ENCODE peak calls at places on chromosome 17, in five cellular contexts. M is breast epithelium, Y is prostate gland, P is gastrocnemius medialis, J is right lobe of liver. N is an unnamed sample.

GRCh38 chr17:35315283-35315682 is 58.1 kb downstream of the SLFN11 start:
- DNase-seq in M (no peak), Y (peak; percentile 83), P (peak; percentile 58), J (no peak), N (no peak)

GRCh38 chr17:81037026-81037782 is 2.3 kb downstream of the BAIAP2 start:
- DNase-seq in M (peak; percentile 92), Y (peak; percentile 90), P (peak; percentile 67), J (peak; percentile 91), N (no peak)

GRCh38 chr17:38451840-38452529 is 23.7 kb downstream of the ARHGAP23 start:
- DNase-seq in M (peak; percentile 37), Y (no peak), P (no peak), J (no peak), N (no peak)

GRCh38 chr17:38881600-38882191 is 11.8 kb downstream of the LASP1 start:
- DNase-seq in M (no peak), Y (no peak), P (no peak), J (no peak), N (peak; percentile 60)

GRCh38 chr17:65554568-65555223 is 6.8 kb downstream of the AXIN2 start:
- DNase-seq in M (no peak), Y (peak; percentile 30), P (peak; percentile 73), J (no peak), N (no peak)

GRCh38 chr17:4492762-4493561 is 5.7 kb upstream of the SPNS2 start:
- DNase-seq in M (no peak), Y (no peak), P (no peak), J (no peak), N (no peak)

GRCh38 chr17:78600181-78600651 is 23.0 kb upstream of the DNAH17 start:
- DNase-seq in M (no peak), Y (no peak), P (no peak), J (peak; percentile 31), N (no peak)

GRCh38 chr17:47813077-47813476 is 8.5 kb downstream of the OSBPL7 start:
- DNase-seq in M (no peak), Y (no peak), P (peak; percentile 4), J (no peak), N (no peak)

GRCh38 chr17:81365148-81365600 is 30.1 kb upstream of the BAHCC1 start:
- DNase-seq in M (peak; percentile 62), Y (peak; percentile 89), P (peak; percentile 62), J (no peak), N (peak; percentile 92)

GRCh38 chr17:79294459-79295071 is 219.9 kb downstream of the ENGASE start:
- DNase-seq in M (peak; percentile 19), Y (peak; percentile 35), P (no peak), J (peak; percentile 70), N (no peak)

GRCh38 chr17:39243155-39243554 is 17.4 kb upstream of the STAC2 start:
- DNase-seq in M (no peak), Y (no peak), P (no peak), J (no peak), N (peak; percentile 82)

GRCh38 chr17:75126954-75127353 is 4.6 kb downstream of the NT5C start:
- DNase-seq in M (no peak), Y (no peak), P (no peak), J (peak; percentile 15), N (no peak)

GRCh38 chr17:75128694-75129505 is 2.6 kb downstream of the NT5C start:
- DNase-seq in M (no peak), Y (no peak), P (no peak), J (no peak), N (no peak)

GRCh38 chr17:75125984-75126383 is 5.6 kb downstream of the NT5C start:
- DNase-seq in M (no peak), Y (no peak), P (no peak), J (peak; percentile 46), N (no peak)

GRCh38 chr17:75124041-75124818 is 7.3 kb downstream of the NT5C start:
- DNase-seq in M (no peak), Y (peak; percentile 34), P (peak; percentile 43), J (peak; percentile 71), N (peak; percentile 74)

DNA sequence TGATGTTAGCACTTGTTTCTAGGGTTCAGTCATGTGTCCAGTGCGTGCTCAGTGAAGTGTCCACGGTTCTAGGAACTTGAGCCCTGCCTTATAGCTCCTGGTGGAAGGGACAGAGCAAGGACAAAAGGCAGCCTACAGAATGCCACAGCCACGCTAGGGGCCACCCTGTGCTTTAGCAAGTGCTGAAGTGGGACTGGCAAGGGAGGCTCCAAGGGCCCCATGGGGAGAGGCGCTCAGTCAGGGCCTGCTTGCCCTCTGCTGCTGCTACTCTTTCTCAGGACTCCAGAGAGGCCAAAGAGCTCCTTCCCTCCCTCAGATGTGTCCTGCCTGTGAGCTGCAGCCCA is 6.8 kb downstream of the NT5C start:
- DNase-seq in M (no peak), Y (no peak), P (no peak), J (no peak), N (no peak)
- TF ChIP-seq CTCF in M (no peak), Y (no peak), P (no peak), J (no peak), N (no peak)

GRCh38 chr17:59840908-59841666 is 51.7 kb downstream of the TUBD1 start:
- DNase-seq in M (no peak), Y (no peak), P (no peak), J (no peak), N (no peak)
- TF ChIP-seq POLR2A in M (peak; percentile 46), Y (no peak), P (no peak), J (peak; percentile 72), N (no peak)

GRCh38 chr17:75692976-75693375 is 25.8 kb downstream of the SAP30BP start:
- DNase-seq in M (no peak), Y (no peak), P (no peak), J (peak; percentile 35), N (no peak)

GRCh38 chr17:75695830-75696271 is 25.4 kb upstream of the ITGB4 start:
- DNase-seq in M (peak; percentile 90), Y (peak; percentile 91), P (peak; percentile 91), J (no peak), N (peak; percentile 85)

GRCh38 chr17:75694536-75694935 is 26.7 kb upstream of the ITGB4 start:
- DNase-seq in M (peak; percentile 67), Y (no peak), P (peak; percentile 34), J (no peak), N (no peak)

GRCh38 chr17:75695141-75695829 is 26.0 kb upstream of the ITGB4 start:
- DNase-seq in M (no peak), Y (no peak), P (no peak), J (no peak), N (no peak)

GRCh38 chr17:75693500-75694481 is 26.7 kb downstream of the SAP30BP start:
- DNase-seq in M (peak; percentile 99), Y (peak; percentile 97), P (peak; percentile 93), J (peak; percentile 27), N (peak; percentile 96)
- H3K4me3 ChIP-seq in M (peak overlapping the region; percentile 37), Y (no peak overlapping the region), P (no peak overlapping the region), J (no peak overlapping the region), N (no peak overlapping the region)

DNA sequence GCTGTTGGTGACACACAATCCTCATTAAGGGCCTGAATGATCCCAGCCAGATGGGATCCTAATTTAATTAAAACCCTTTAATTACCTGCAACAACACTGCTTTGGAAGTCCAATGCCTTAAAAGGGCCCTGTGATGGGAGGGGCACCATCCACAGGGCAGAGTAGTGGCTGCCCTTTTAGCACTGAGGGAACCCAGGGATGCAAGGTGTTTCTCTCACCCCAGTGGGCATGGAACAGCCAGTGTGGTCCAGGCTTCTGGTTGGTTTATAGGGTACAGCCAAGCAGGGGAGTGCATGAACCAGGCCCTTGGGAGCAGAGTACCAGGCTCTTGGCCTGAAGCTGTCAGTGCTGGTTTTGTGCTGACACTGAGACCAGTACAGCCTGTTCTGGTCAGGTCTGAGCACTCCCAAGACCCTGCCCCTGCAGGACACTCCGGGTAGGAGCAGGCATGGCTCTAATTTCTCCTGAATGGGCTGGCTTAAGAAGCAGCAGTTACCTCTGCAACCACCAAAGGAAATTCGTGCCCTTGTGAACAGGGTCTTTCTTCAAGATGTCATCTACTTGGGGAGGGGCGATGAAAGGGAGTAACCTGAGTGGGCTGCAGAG is 9.9 kb downstream of the NXPH3 start:
- DNase-seq in M (no peak), Y (no peak), P (no peak), J (no peak), N (no peak)
- TF ChIP-seq CTCF in M (no peak), Y (no peak), P (no peak), J (no peak), N (no peak)

GRCh38 chr17:69282002-69282401 is 44.9 kb downstream of the ABCA5 start:
- DNase-seq in M (no peak), Y (no peak), P (no peak), J (no peak), N (no peak)
- TF ChIP-seq POLR2A in M (no peak), Y (no peak), P (no peak), J (no peak), N (no peak)

GRCh38 chr17:56213031-56213430 is 59.8 kb downstream of the ANKFN1 start:
- DNase-seq in M (no peak), Y (no peak), P (no peak), J (no peak), N (no peak)
- H3K4me3 ChIP-seq in M (no peak overlapping the region), Y (no peak overlapping the region), P (no peak overlapping the region), J (no peak overlapping the region), N (no peak overlapping the region)